ENCODE peak calls at places on chromosomes 3 and 15, in seven cellular contexts. One of them, this sample, is unnamed.

GRCh38 chr3:72821170-72821781 is 27.0 kb downstream of the SHQ1 start:
- DNase-seq in DMS 273 treated with DMSO at 0.1 percent for 48 hours: no peak
- DNase-seq in brain pericyte: no peak
- DNase-seq in T-helper 9 cell: no peak
- DNase-seq in neuronal stem cell: no peak
- DNase-seq in pulmonary artery endothelial cell: no peak
- DNase-seq in NCI-H1436: no peak
- DNase-seq in this sample: no peak

GRCh38 chr3:190666801-190667200 is 152.9 kb downstream of the IL1RAP start:
- DNase-seq in DMS 273 treated with DMSO at 0.1 percent for 48 hours: no peak
- DNase-seq in brain pericyte: no peak
- DNase-seq in T-helper 9 cell: no peak
- DNase-seq in neuronal stem cell: no peak
- DNase-seq in pulmonary artery endothelial cell: no peak
- DNase-seq in NCI-H1436: no peak
- DNase-seq in this sample: no peak

GRCh38 chr3:39569095-39569494 is 101.6 kb downstream of the MOBP start:
- DNase-seq in DMS 273 treated with DMSO at 0.1 percent for 48 hours: no peak
- DNase-seq in brain pericyte: no peak
- DNase-seq in T-helper 9 cell: no peak
- DNase-seq in neuronal stem cell: no peak
- DNase-seq in pulmonary artery endothelial cell: no peak
- DNase-seq in NCI-H1436: no peak
- DNase-seq in this sample: no peak

GRCh38 chr3:121757087-121757811 is 7.7 kb upstream of the GOLGB1 start:
- DNase-seq in DMS 273 treated with DMSO at 0.1 percent for 48 hours: no peak
- DNase-seq in brain pericyte: no peak
- DNase-seq in T-helper 9 cell: no peak
- DNase-seq in neuronal stem cell: no peak
- DNase-seq in pulmonary artery endothelial cell: no peak
- DNase-seq in NCI-H1436: no peak
- DNase-seq in this sample: no peak

GRCh38 chr3:120160050-120160449 is 65.8 kb upstream of the GSK3B start:
- DNase-seq in DMS 273 treated with DMSO at 0.1 percent for 48 hours: peak
- DNase-seq in brain pericyte: peak
- DNase-seq in T-helper 9 cell: no peak
- DNase-seq in neuronal stem cell: no peak
- DNase-seq in pulmonary artery endothelial cell: no peak
- DNase-seq in NCI-H1436: no peak
- DNase-seq in this sample: peak

GRCh38 chr3:138338816-138339215 is 9.2 kb upstream of the NME9 start:
- DNase-seq in DMS 273 treated with DMSO at 0.1 percent for 48 hours: peak
- DNase-seq in brain pericyte: no peak
- DNase-seq in T-helper 9 cell: no peak
- DNase-seq in neuronal stem cell: no peak
- DNase-seq in pulmonary artery endothelial cell: no peak
- DNase-seq in NCI-H1436: no peak
- DNase-seq in this sample: no peak

GRCh38 chr15:73388256-73388781 is 19.6 kb upstream of the HCN4 start:
- DNase-seq in DMS 273 treated with DMSO at 0.1 percent for 48 hours: no peak
- DNase-seq in brain pericyte: no peak
- DNase-seq in T-helper 9 cell: no peak
- DNase-seq in neuronal stem cell: no peak
- DNase-seq in pulmonary artery endothelial cell: no peak
- DNase-seq in NCI-H1436: no peak
- DNase-seq in this sample: no peak

GRCh38 chr3:153090973-153091372 is 71.1 kb upstream of the RAP2B start:
- DNase-seq in DMS 273 treated with DMSO at 0.1 percent for 48 hours: no peak
- DNase-seq in brain pericyte: no peak
- DNase-seq in T-helper 9 cell: no peak
- DNase-seq in neuronal stem cell: no peak
- DNase-seq in pulmonary artery endothelial cell: no peak
- DNase-seq in NCI-H1436: no peak
- DNase-seq in this sample: no peak

GRCh38 chr15:81492303-81492702 is 118.3 kb upstream of the TMC3 start:
- DNase-seq in DMS 273 treated with DMSO at 0.1 percent for 48 hours: no peak
- DNase-seq in brain pericyte: no peak
- DNase-seq in T-helper 9 cell: no peak
- DNase-seq in neuronal stem cell: no peak
- DNase-seq in pulmonary artery endothelial cell: peak
- DNase-seq in NCI-H1436: no peak
- DNase-seq in this sample: no peak

GRCh38 chr15:80854104-80854503 is 74.9 kb downstream of the CEMIP start:
- DNase-seq in DMS 273 treated with DMSO at 0.1 percent for 48 hours: no peak
- DNase-seq in brain pericyte: no peak
- DNase-seq in T-helper 9 cell: no peak
- DNase-seq in neuronal stem cell: no peak
- DNase-seq in pulmonary artery endothelial cell: no peak
- DNase-seq in NCI-H1436: no peak
- DNase-seq in this sample: no peak

GRCh38 chr3:47854267-47854666 is 51.3 kb downstream of the DHX30 start:
- DNase-seq in DMS 273 treated with DMSO at 0.1 percent for 48 hours: no peak
- DNase-seq in brain pericyte: no peak
- DNase-seq in T-helper 9 cell: no peak
- DNase-seq in neuronal stem cell: no peak
- DNase-seq in pulmonary artery endothelial cell: no peak
- DNase-seq in NCI-H1436: no peak
- DNase-seq in this sample: no peak

GRCh38 chr3:31802981-31803380 is 178.1 kb downstream of the OSBPL10 start:
- DNase-seq in DMS 273 treated with DMSO at 0.1 percent for 48 hours: no peak
- DNase-seq in brain pericyte: no peak
- DNase-seq in T-helper 9 cell: no peak
- DNase-seq in neuronal stem cell: no peak
- DNase-seq in pulmonary artery endothelial cell: no peak
- DNase-seq in NCI-H1436: no peak
- DNase-seq in this sample: no peak

GRCh38 chr3:69770976-69771634 is 31.8 kb downstream of the MITF start:
- DNase-seq in DMS 273 treated with DMSO at 0.1 percent for 48 hours: no peak
- DNase-seq in brain pericyte: no peak
- DNase-seq in T-helper 9 cell: no peak
- DNase-seq in neuronal stem cell: no peak
- DNase-seq in pulmonary artery endothelial cell: no peak
- DNase-seq in NCI-H1436: no peak
- DNase-seq in this sample: no peak

GRCh38 chr15:100764778-100765457 is 114.7 kb upstream of the ALDH1A3 start:
- DNase-seq in DMS 273 treated with DMSO at 0.1 percent for 48 hours: no peak
- DNase-seq in brain pericyte: no peak
- DNase-seq in T-helper 9 cell: no peak
- DNase-seq in neuronal stem cell: no peak
- DNase-seq in pulmonary artery endothelial cell: no peak
- DNase-seq in NCI-H1436: no peak
- DNase-seq in this sample: peak

GRCh38 chr3:147554332-147554731 is 145.2 kb downstream of the ZIC1 start:
- DNase-seq in DMS 273 treated with DMSO at 0.1 percent for 48 hours: no peak
- DNase-seq in brain pericyte: peak
- DNase-seq in T-helper 9 cell: no peak
- DNase-seq in neuronal stem cell: no peak
- DNase-seq in pulmonary artery endothelial cell: no peak
- DNase-seq in NCI-H1436: peak
- DNase-seq in this sample: no peak

GRCh38 chr15:63501256-63502089 is 2.9 kb upstream of the USP3 start:
- DNase-seq in DMS 273 treated with DMSO at 0.1 percent for 48 hours: no peak
- DNase-seq in brain pericyte: peak
- DNase-seq in T-helper 9 cell: peak
- DNase-seq in neuronal stem cell: no peak
- DNase-seq in pulmonary artery endothelial cell: no peak
- DNase-seq in NCI-H1436: no peak
- DNase-seq in this sample: no peak

GRCh38 chr3:177905173-177905894 is 630.9 kb upstream of the KCNMB2 start:
- DNase-seq in DMS 273 treated with DMSO at 0.1 percent for 48 hours: no peak
- DNase-seq in brain pericyte: no peak
- DNase-seq in T-helper 9 cell: no peak
- DNase-seq in neuronal stem cell: no peak
- DNase-seq in pulmonary artery endothelial cell: no peak
- DNase-seq in NCI-H1436: no peak
- DNase-seq in this sample: peak

GRCh38 chr3:146142757-146143156 is 18.2 kb downstream of the PLOD2 start:
- DNase-seq in DMS 273 treated with DMSO at 0.1 percent for 48 hours: no peak
- DNase-seq in brain pericyte: no peak
- DNase-seq in T-helper 9 cell: no peak
- DNase-seq in neuronal stem cell: no peak
- DNase-seq in pulmonary artery endothelial cell: no peak
- DNase-seq in NCI-H1436: no peak
- DNase-seq in this sample: no peak

GRCh38 chr15:42145546-42146455 is 10.6 kb downstream of the PLA2G4F start:
- DNase-seq in DMS 273 treated with DMSO at 0.1 percent for 48 hours: no peak
- DNase-seq in brain pericyte: no peak
- DNase-seq in T-helper 9 cell: no peak
- DNase-seq in neuronal stem cell: no peak
- DNase-seq in pulmonary artery endothelial cell: no peak
- DNase-seq in NCI-H1436: no peak
- DNase-seq in this sample: no peak

GRCh38 chr3:134198414-134198813 is 52.2 kb downstream of the RYK start:
- DNase-seq in DMS 273 treated with DMSO at 0.1 percent for 48 hours: no peak
- DNase-seq in brain pericyte: no peak
- DNase-seq in T-helper 9 cell: no peak
- DNase-seq in neuronal stem cell: no peak
- DNase-seq in pulmonary artery endothelial cell: no peak
- DNase-seq in NCI-H1436: no peak
- DNase-seq in this sample: no peak

GRCh38 chr3:30401971-30402370 is 204.4 kb upstream of the TGFBR2 start:
- DNase-seq in DMS 273 treated with DMSO at 0.1 percent for 48 hours: no peak
- DNase-seq in brain pericyte: peak
- DNase-seq in T-helper 9 cell: no peak
- DNase-seq in neuronal stem cell: no peak
- DNase-seq in pulmonary artery endothelial cell: no peak
- DNase-seq in NCI-H1436: no peak
- DNase-seq in this sample: no peak

GRCh38 chr15:95995375-95996168 is 334.9 kb upstream of the NR2F2 start:
- DNase-seq in DMS 273 treated with DMSO at 0.1 percent for 48 hours: no peak
- DNase-seq in brain pericyte: no peak
- DNase-seq in T-helper 9 cell: no peak
- DNase-seq in neuronal stem cell: no peak
- DNase-seq in pulmonary artery endothelial cell: peak
- DNase-seq in NCI-H1436: no peak
- DNase-seq in this sample: no peak

GRCh38 chr3:23518441-23518840 is 287.3 kb upstream of the UBE2E1 start:
- DNase-seq in DMS 273 treated with DMSO at 0.1 percent for 48 hours: no peak
- DNase-seq in brain pericyte: no peak
- DNase-seq in T-helper 9 cell: no peak
- DNase-seq in neuronal stem cell: no peak
- DNase-seq in pulmonary artery endothelial cell: no peak
- DNase-seq in NCI-H1436: no peak
- DNase-seq in this sample: no peak

GRCh38 chr3:46091046-46091445 is 63.8 kb upstream of the XCR1 start:
- DNase-seq in DMS 273 treated with DMSO at 0.1 percent for 48 hours: no peak
- DNase-seq in brain pericyte: no peak
- DNase-seq in T-helper 9 cell: no peak
- DNase-seq in neuronal stem cell: no peak
- DNase-seq in pulmonary artery endothelial cell: no peak
- DNase-seq in NCI-H1436: no peak
- DNase-seq in this sample: no peak

GRCh38 chr3:139559541-139559940 is 20.0 kb upstream of the RBP1 start:
- DNase-seq in DMS 273 treated with DMSO at 0.1 percent for 48 hours: no peak
- DNase-seq in brain pericyte: no peak
- DNase-seq in T-helper 9 cell: no peak
- DNase-seq in neuronal stem cell: no peak
- DNase-seq in pulmonary artery endothelial cell: no peak
- DNase-seq in NCI-H1436: no peak
- DNase-seq in this sample: no peak

GRCh38 chr3:10419637-10420232 is 85.7 kb downstream of the ATP2B2 start:
- DNase-seq in DMS 273 treated with DMSO at 0.1 percent for 48 hours: no peak
- DNase-seq in brain pericyte: no peak
- DNase-seq in T-helper 9 cell: no peak
- DNase-seq in neuronal stem cell: no peak
- DNase-seq in pulmonary artery endothelial cell: no peak
- DNase-seq in NCI-H1436: no peak
- DNase-seq in this sample: no peak

GRCh38 chr15:45200001-45200798 is 12.4 kb upstream of the SHF start:
- DNase-seq in DMS 273 treated with DMSO at 0.1 percent for 48 hours: peak
- DNase-seq in brain pericyte: peak
- DNase-seq in T-helper 9 cell: peak
- DNase-seq in neuronal stem cell: peak
- DNase-seq in pulmonary artery endothelial cell: peak
- DNase-seq in NCI-H1436: peak
- DNase-seq in this sample: peak

GRCh38 chr3:78804251-78805037 is 963.4 kb downstream of the ROBO1 start:
- DNase-seq in DMS 273 treated with DMSO at 0.1 percent for 48 hours: peak
- DNase-seq in brain pericyte: no peak
- DNase-seq in T-helper 9 cell: no peak
- DNase-seq in neuronal stem cell: no peak
- DNase-seq in pulmonary artery endothelial cell: no peak
- DNase-seq in NCI-H1436: no peak
- DNase-seq in this sample: no peak

GRCh38 chr15:64697911-64698369 is 77.4 kb downstream of the RBPMS2 start:
- DNase-seq in DMS 273 treated with DMSO at 0.1 percent for 48 hours: no peak
- DNase-seq in brain pericyte: no peak
- DNase-seq in T-helper 9 cell: no peak
- DNase-seq in neuronal stem cell: no peak
- DNase-seq in pulmonary artery endothelial cell: no peak
- DNase-seq in NCI-H1436: no peak
- DNase-seq in this sample: no peak

GRCh38 chr3:120062474-120062873 is 31.8 kb downstream of the GSK3B start:
- DNase-seq in DMS 273 treated with DMSO at 0.1 percent for 48 hours: no peak
- DNase-seq in brain pericyte: no peak
- DNase-seq in T-helper 9 cell: no peak
- DNase-seq in neuronal stem cell: no peak
- DNase-seq in pulmonary artery endothelial cell: no peak
- DNase-seq in NCI-H1436: no peak
- DNase-seq in this sample: no peak

GRCh38 chr3:1394188-1394587 is 301.4 kb downstream of the CNTN6 start:
- DNase-seq in DMS 273 treated with DMSO at 0.1 percent for 48 hours: no peak
- DNase-seq in brain pericyte: no peak
- DNase-seq in T-helper 9 cell: no peak
- DNase-seq in neuronal stem cell: no peak
- DNase-seq in pulmonary artery endothelial cell: no peak
- DNase-seq in NCI-H1436: no peak
- DNase-seq in this sample: no peak

GRCh38 chr3:28682126-28682525 is 333.5 kb upstream of the AZI2 start:
- DNase-seq in DMS 273 treated with DMSO at 0.1 percent for 48 hours: no peak
- DNase-seq in brain pericyte: no peak
- DNase-seq in T-helper 9 cell: no peak
- DNase-seq in neuronal stem cell: no peak
- DNase-seq in pulmonary artery endothelial cell: no peak
- DNase-seq in NCI-H1436: no peak
- DNase-seq in this sample: no peak

This sample was measured in smooth muscle cell of the brain vasculature.